ENCODE peak calls at places on chromosome 18, in eight cellular contexts. V is hippocampal formation; L is activated CD8-positive, alpha-beta memory T cell treated with anti-CD3 and anti-CD28 coated beads, Interleukin-2, amount 50 U/mL, for 4 hours; N is B cell; B is suprapubic skin; I is EH; J is bronchial epithelial cell; H is NCI-H1105. Q is an unnamed sample.

GRCh38 chr18:49531678-49532153 is 30.1 kb upstream of the LIPG start:
- DNase-seq in V (no peak), L (no peak), N (no peak), B (no peak), I (no peak), J (no peak), H (no peak), Q (no peak)

GRCh38 chr18:48785091-48785614 is 165.6 kb downstream of the SMAD7 start:
- DNase-seq in V (peak; percentile 23), L (no peak), N (peak; percentile 79), B (no peak), I (no peak), J (no peak), H (no peak), Q (no peak)

GRCh38 chr18:78818495-78818894 is 161.1 kb upstream of the SALL3 start:
- DNase-seq in V (no peak), L (no peak), N (no peak), B (no peak), I (no peak), J (no peak), H (no peak), Q (no peak)

GRCh38 chr18:23992119-23992940 is 22.2 kb upstream of the TTC39C start:
- DNase-seq in V (no peak), L (peak; percentile 39), N (no peak), B (no peak), I (peak; percentile 75), J (peak; percentile 87), H (no peak), Q (peak; percentile 50)

GRCh38 chr18:21933931-21934765 is 193.6 kb downstream of the MIB1 start:
- DNase-seq in V (no peak), L (no peak), N (no peak), B (no peak), I (no peak), J (no peak), H (no peak), Q (no peak)

GRCh38 chr18:45248240-45248903 is 366.9 kb upstream of the SLC14A2 start:
- DNase-seq in V (peak; percentile 15), L (no peak), N (no peak), B (no peak), I (peak; percentile 96), J (peak; percentile 45), H (no peak), Q (no peak)

GRCh38 chr18:40877096-40877495 is 1077.9 kb upstream of the PIK3C3 start:
- DNase-seq in V (no peak), L (no peak), N (no peak), B (no peak), I (peak; percentile 89), J (peak; percentile 91), H (no peak), Q (no peak)

GRCh38 chr18:50097702-50098101 is 97.2 kb downstream of the MYO5B start:
- DNase-seq in V (no peak), L (no peak), N (no peak), B (no peak), I (no peak), J (peak; percentile 96), H (no peak), Q (no peak)

GRCh38 chr18:48798334-48799197 is 152.2 kb downstream of the SMAD7 start:
- DNase-seq in V (no peak), L (peak; percentile 8), N (no peak), B (peak; percentile 32), I (no peak), J (no peak), H (no peak), Q (peak; percentile 50)

GRCh38 chr18:34729740-34730338 is 19.7 kb downstream of the DTNA start:
- DNase-seq in V (no peak), L (no peak), N (no peak), B (no peak), I (no peak), J (no peak), H (no peak), Q (no peak)

GRCh38 chr18:34121157-34121807 is 103.4 kb downstream of the NOL4 start:
- DNase-seq in V (no peak), L (no peak), N (no peak), B (no peak), I (no peak), J (peak; percentile 88), H (no peak), Q (no peak)

GRCh38 chr18:65754121-65754520 is 3.3 kb downstream of the CDH7 start:
- DNase-seq in V (no peak), L (no peak), N (no peak), B (no peak), I (no peak), J (peak; percentile 7), H (no peak), Q (no peak)

GRCh38 chr18:48814490-48815181 is 136.1 kb downstream of the SMAD7 start:
- DNase-seq in V (no peak), L (peak; percentile 14), N (peak; percentile 33), B (peak; percentile 40), I (peak; percentile 44), J (no peak), H (no peak), Q (no peak)

GRCh38 chr18:2571200-2572143 is at the start of the genes METTL4 and NDC80:
- DNase-seq in V (peak; percentile 75), L (peak; percentile 83), N (peak; percentile 88), B (peak; percentile 86), I (peak; percentile 89), J (peak; percentile 76), H (peak; percentile 83), Q (peak; percentile 86)

GRCh38 chr18:51953521-51953920 is 386.5 kb upstream of the DCC start:
- DNase-seq in V (no peak), L (no peak), N (no peak), B (no peak), I (no peak), J (no peak), H (peak; percentile 77), Q (no peak)

GRCh38 chr18:25349131-25349925 is 2.6 kb downstream of the ZNF521 start:
- DNase-seq in V (no peak), L (no peak), N (no peak), B (peak; percentile 80), I (peak; percentile 41), J (no peak), H (no peak), Q (peak; percentile 44)

GRCh38 chr18:48693625-48694262 is 154.9 kb downstream of the CTIF start:
- DNase-seq in V (no peak), L (no peak), N (no peak), B (no peak), I (peak; percentile 65), J (no peak), H (no peak), Q (no peak)

GRCh38 chr18:25832008-25832604 is 258.3 kb downstream of the SS18 start:
- DNase-seq in V (peak; percentile 8), L (no peak), N (no peak), B (no peak), I (peak; percentile 77), J (peak; percentile 3), H (peak; percentile 37), Q (peak; percentile 67)

GRCh38 chr18:3985664-3986063 is 469.4 kb downstream of the DLGAP1 start:
- DNase-seq in V (no peak), L (no peak), N (no peak), B (no peak), I (peak; percentile 96), J (peak; percentile 93), H (no peak), Q (no peak)

GRCh38 chr18:79912409-79912991 is 39.0 kb downstream of the SLC66A2 start:
- DNase-seq in V (no peak), L (peak; percentile 49), N (no peak), B (peak; percentile 78), I (peak; percentile 18), J (no peak), H (no peak), Q (no peak)

GRCh38 chr18:75343389-75343788 is 84.1 kb downstream of the SMIM21 start:
- DNase-seq in V (no peak), L (no peak), N (no peak), B (no peak), I (no peak), J (no peak), H (no peak), Q (no peak)

GRCh38 chr18:3340682-3341097 is 78.8 kb downstream of the MYL12B start:
- DNase-seq in V (no peak), L (no peak), N (no peak), B (no peak), I (peak; percentile 61), J (peak; percentile 26), H (no peak), Q (no peak)

GRCh38 chr18:31244737-31245432 is 73.1 kb upstream of the DSG1 start:
- DNase-seq in V (no peak), L (no peak), N (no peak), B (no peak), I (no peak), J (peak; percentile 80), H (no peak), Q (no peak)

GRCh38 chr18:3368193-3368592 is 81.8 kb upstream of the TGIF1 start:
- DNase-seq in V (no peak), L (no peak), N (no peak), B (no peak), I (peak; percentile 76), J (peak; percentile 29), H (no peak), Q (no peak)

GRCh38 chr18:42414756-42415454 is 459.9 kb downstream of the PIK3C3 start:
- DNase-seq in V (no peak), L (no peak), N (no peak), B (no peak), I (peak; percentile 14), J (peak; percentile 73), H (no peak), Q (no peak)

GRCh38 chr18:38900445-38900844 is 1334.8 kb upstream of the CELF4 start:
- DNase-seq in V (no peak), L (no peak), N (no peak), B (no peak), I (no peak), J (peak; percentile 50), H (no peak), Q (no peak)

GRCh38 chr18:25953111-25953510 is 137.3 kb downstream of the SS18 start:
- DNase-seq in V (no peak), L (no peak), N (no peak), B (no peak), I (no peak), J (no peak), H (no peak), Q (no peak)

GRCh38 chr18:32511147-32511546 is 40.5 kb upstream of the GAREM1 start:
- DNase-seq in V (no peak), L (no peak), N (no peak), B (no peak), I (no peak), J (no peak), H (no peak), Q (no peak)

GRCh38 chr18:32011193-32011592 is 7.4 kb upstream of the RNF125 start:
- DNase-seq in V (no peak), L (no peak), N (no peak), B (no peak), I (no peak), J (no peak), H (no peak), Q (no peak)

GRCh38 chr18:34494359-34494696 is 215.8 kb upstream of the DTNA start:
- DNase-seq in V (no peak), L (no peak), N (no peak), B (no peak), I (no peak), J (no peak), H (no peak), Q (peak; percentile 11)

GRCh38 chr18:23718243-23718720 is 29.0 kb downstream of the LAMA3 start:
- DNase-seq in V (no peak), L (no peak), N (no peak), B (no peak), I (peak; percentile 90), J (peak; percentile 67), H (no peak), Q (no peak)

GRCh38 chr18:58863539-58864145 is 1.0 kb upstream of the ZNF532 start:
- DNase-seq in V (no peak), L (peak; percentile 30), N (peak; percentile 58), B (no peak), I (peak; percentile 60), J (no peak), H (no peak), Q (peak; percentile 66)

GRCh38 chr18:50879302-50880107 is 587 bp downstream of the ME2 start:
- DNase-seq in V (peak; percentile 27), L (no peak), N (peak; percentile 39), B (no peak), I (peak; percentile 59), J (peak; percentile 34), H (peak; percentile 53), Q (no peak)

GRCh38 chr18:74731097-74731496 is 133.4 kb downstream of the ZNF407 start:
- DNase-seq in V (no peak), L (no peak), N (no peak), B (no peak), I (peak; percentile 81), J (no peak), H (no peak), Q (no peak)

Q was measured in heart right ventricle.